ENCODE peak calls at places on chromosome 6, in six cellular contexts. X is testis, O is psoas muscle, W is sigmoid colon, P is IMR-90, H is heart right ventricle. Q is an unnamed sample.

GRCh38 chr6:45630801-45631200 is 253.1 kb upstream of the SUPT3H start:
- DNase-seq in X (no peak), W (no peak), P (no peak), O (no peak), H (no peak), Q (no peak)

GRCh38 chr6:159168536-159169192 is 536 bp upstream of the FNDC1 start:
- DNase-seq in P (peak; percentile 5), O (peak; percentile 60), W (peak; percentile 85), X (peak; percentile 73), H (peak; percentile 17), Q (no peak)

GRCh38 chr6:169529931-169530761 is 171.7 kb downstream of the WDR27 start:
- DNase-seq in H (no peak), O (no peak), X (peak; percentile 22), W (peak; percentile 89), P (peak; percentile 80), Q (no peak)

GRCh38 chr6:143449731-143450452 is 603 bp downstream of the ADAT2 start:
- DNase-seq in X (peak; percentile 53), O (peak; percentile 44), P (peak; percentile 23), H (peak; percentile 12), W (no peak), Q (no peak)

GRCh38 chr6:7129784-7130569 is 22.2 kb downstream of the RREB1 start:
- DNase-seq in O (peak; percentile 90), P (peak; percentile 65), H (no peak), W (peak; percentile 74), X (no peak), Q (no peak)

GRCh38 chr6:70860920-70861319 is 95.9 kb downstream of the B3GAT2 start:
- DNase-seq in X (no peak), H (no peak), W (no peak), P (no peak), O (no peak), Q (no peak)

GRCh38 chr6:132669690-132670291 is 10.8 kb upstream of the TAAR1 start:
- DNase-seq in O (no peak), X (no peak), W (no peak), P (peak; percentile 54), H (no peak), Q (no peak)

GRCh38 chr6:113184736-113185135 is 672.4 kb upstream of the MARCKS start:
- DNase-seq in P (peak; percentile 9), H (peak; percentile 82), X (no peak), W (peak; percentile 65), O (peak; percentile 48), Q (no peak)

GRCh38 chr6:63814459-63814858 is 178.9 kb downstream of the PHF3 start:
- DNase-seq in H (no peak), O (no peak), X (no peak), P (no peak), W (no peak), Q (no peak)

GRCh38 chr6:43308101-43308989 is at the start of gene CRIP3:
- DNase-seq in P (no peak), X (peak; percentile 58), H (peak; percentile 43), W (no peak), O (peak; percentile 64), Q (no peak)

GRCh38 chr6:20292905-20293304 is 80.6 kb upstream of the MBOAT1 start:
- DNase-seq in P (no peak), O (no peak), X (no peak), W (no peak), H (no peak), Q (no peak)

GRCh38 chr6:39203398-39203797 is 25.9 kb downstream of the KCNK5 start:
- DNase-seq in O (no peak), W (no peak), H (no peak), X (no peak), P (no peak), Q (no peak)

GRCh38 chr6:148239777-148240462 is 102.7 kb upstream of the SASH1 start:
- DNase-seq in X (no peak), O (no peak), W (no peak), H (no peak), P (no peak), Q (no peak)

GRCh38 chr6:46651766-46652165 is 852 bp downstream of the CYP39A1 start:
- DNase-seq in W (no peak), P (no peak), H (no peak), O (no peak), X (no peak), Q (no peak)

GRCh38 chr6:41442800-41443501 is 103.2 kb upstream of the FOXP4 start:
- DNase-seq in P (peak; percentile 27), W (peak; percentile 90), X (peak; percentile 76), H (peak; percentile 43), O (peak; percentile 80), Q (no peak)

GRCh38 chr6:53103993-53104675 is 38.9 kb downstream of the FBXO9 start:
- DNase-seq in O (no peak), H (no peak), P (no peak), W (no peak), X (no peak), Q (no peak)

GRCh38 chr6:17281100-17281496 is at the start of gene RBM24:
- DNase-seq in P (peak; percentile 79), H (peak; percentile 52), W (peak; percentile 88), X (peak; percentile 58), O (peak; percentile 74), Q (peak; percentile 79)

GRCh38 chr6:157059781-157060180 is 263.5 kb downstream of the TMEM242 start:
- DNase-seq in H (peak; percentile 28), O (no peak), P (no peak), W (no peak), X (no peak), Q (no peak)

GRCh38 chr6:15493437-15494168 is 169.2 kb downstream of the DTNBP1 start:
- DNase-seq in H (no peak), O (no peak), W (no peak), P (peak; percentile 63), X (peak; percentile 11), Q (no peak)

GRCh38 chr6:22631101-22631500 is 61.7 kb downstream of the HDGFL1 start:
- DNase-seq in P (peak; percentile 65), O (no peak), W (no peak), X (no peak), H (no peak), Q (no peak)

GRCh38 chr6:130282234-130282995 is 59.7 kb upstream of the SAMD3 start:
- DNase-seq in P (peak; percentile 45), O (no peak), H (no peak), W (no peak), X (peak; percentile 21), Q (no peak)

GRCh38 chr6:144718431-144718830 is 433.3 kb downstream of the UTRN start:
- DNase-seq in W (no peak), P (peak; percentile 55), O (no peak), X (no peak), H (no peak), Q (no peak)

GRCh38 chr6:79463721-79464120 is 73.5 kb downstream of the LCA5 start:
- DNase-seq in O (no peak), X (no peak), H (no peak), W (no peak), P (no peak), Q (no peak)

GRCh38 chr6:34518669-34519365 is 37.3 kb downstream of the SPDEF start:
- DNase-seq in X (no peak), P (no peak), O (peak; percentile 23), W (no peak), H (no peak), Q (no peak)

GRCh38 chr6:119230160-119230559 is 119.4 kb downstream of the MAN1A1 start:
- DNase-seq in H (no peak), W (no peak), O (no peak), X (no peak), P (no peak), Q (no peak)

GRCh38 chr6:41846666-41847237 is 48.4 kb downstream of the USP49 start:
- DNase-seq in X (peak; percentile 51), W (peak; percentile 69), H (peak; percentile 83), O (no peak), P (peak; percentile 94), Q (no peak)

GRCh38 chr6:90274481-90275030 is 22.1 kb downstream of the BACH2 start:
- DNase-seq in X (no peak), O (no peak), W (no peak), P (no peak), H (no peak), Q (no peak)

GRCh38 chr6:157317129-157317814 is 6.0 kb downstream of the TMEM242 start:
- DNase-seq in X (peak; percentile 70), H (peak; percentile 71), W (peak; percentile 90), P (peak; percentile 92), O (peak; percentile 86), Q (no peak)

GRCh38 chr6:4294636-4295035 is 159.3 kb upstream of the ECI2 start:
- DNase-seq in H (no peak), W (no peak), O (no peak), X (no peak), P (no peak), Q (peak; percentile 47)

GRCh38 chr6:28743271-28743789 is 180.5 kb downstream of the TRIM27 start:
- DNase-seq in O (no peak), P (no peak), W (no peak), H (no peak), X (no peak), Q (no peak)
- H3K4me3 ChIP-seq in O (no peak overlapping the region), P (peak overlapping the region; percentile 10), W (no peak overlapping the region), H (no peak overlapping the region), X (no peak overlapping the region), Q (no peak overlapping the region)

GRCh38 chr6:122408697-122409458 is 9.4 kb downstream of the HSF2 start:
- DNase-seq in X (no peak), W (no peak), P (no peak), H (no peak), O (no peak), Q (no peak)

GRCh38 chr6:122408240-122408639 is 8.8 kb downstream of the HSF2 start:
- DNase-seq in X (no peak), O (no peak), P (no peak), H (no peak), W (no peak), Q (no peak)

GRCh38 chr6:122407712-122408111 is 8.3 kb downstream of the HSF2 start:
- DNase-seq in W (no peak), H (no peak), O (no peak), P (no peak), X (no peak), Q (no peak)

GRCh38 chr6:122406187-122406586 is 6.7 kb downstream of the HSF2 start:
- DNase-seq in P (no peak), X (no peak), H (no peak), W (no peak), O (no peak), Q (no peak)

GRCh38 chr6:122405417-122405816 is 6.0 kb downstream of the HSF2 start:
- DNase-seq in X (no peak), O (no peak), W (no peak), P (peak; percentile 21), H (no peak), Q (no peak)
- TF ChIP-seq CTCF in X (no peak), O (peak; percentile 25), W (no peak), P (peak; percentile 12), H (no peak), Q (no peak)

GRCh38 chr6:105432797-105433196 is 29.9 kb upstream of the PREP start:
- DNase-seq in X (no peak), P (peak; percentile 83), O (no peak), H (no peak), W (no peak), Q (no peak)
- H3K27ac ChIP-seq in X (no peak overlapping the region), P (no peak overlapping the region), O (no peak overlapping the region), H (no peak overlapping the region), W (no peak overlapping the region), Q (no peak overlapping the region)

DNA sequence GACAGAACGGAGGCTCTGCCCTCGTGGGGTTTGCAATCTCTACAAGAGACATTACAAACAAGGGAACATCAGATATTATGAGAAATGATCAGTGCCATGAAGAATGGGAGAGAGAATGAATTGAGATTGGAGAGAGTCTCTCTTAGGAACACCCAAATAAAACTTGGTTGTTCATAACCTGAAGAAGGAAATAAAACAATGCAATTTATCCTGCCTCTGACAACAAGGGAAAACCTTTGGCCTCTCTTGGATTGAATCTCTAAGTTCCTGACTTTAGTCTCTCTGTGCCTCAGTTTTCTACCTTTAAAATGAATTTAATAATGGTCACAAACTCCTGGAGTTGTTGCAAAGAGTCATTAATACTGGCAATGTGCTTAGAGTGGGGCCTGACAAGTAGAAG is 21.1 kb downstream of the PLEKHG1 start:
- DNase-seq in X (no peak), P (no peak), O (no peak), W (no peak), H (no peak), Q (no peak)
- H3K4me3 ChIP-seq in X (no peak overlapping the region), P (no peak overlapping the region), O (no peak overlapping the region), W (no peak overlapping the region), H (no peak overlapping the region), Q (no peak overlapping the region)

Q was measured in coronary artery.